ENCODE peak calls at places on chromosomes 5 and 9, in seven cellular contexts. One of them, this sample, is unnamed.
A peak's percentile ranks its signal among the peaks of the same experiment; 100 is the strongest.

GRCh38 chr5:30152431-30152830 is 1041.1 kb upstream of the CDH6 start:
- DNase-seq in Peyer's patch: no peak
- DNase-seq in adrenal gland: no peak
- DNase-seq in upper lobe of left lung: no peak
- DNase-seq in right cardiac atrium: no peak
- DNase-seq in A549: no peak
- DNase-seq in CD8-positive, alpha-beta T cell: no peak
- DNase-seq in this sample: no peak

GRCh38 chr9:125961037-125961436 is 213.9 kb downstream of the PBX3 start:
- DNase-seq in Peyer's patch: no peak
- DNase-seq in adrenal gland: no peak
- DNase-seq in upper lobe of left lung: no peak
- DNase-seq in right cardiac atrium: no peak
- DNase-seq in A549: no peak
- DNase-seq in CD8-positive, alpha-beta T cell: no peak
- DNase-seq in this sample: no peak

GRCh38 chr5:132883261-132883834 is 9.9 kb downstream of the LEAP2 start:
- DNase-seq in Peyer's patch: peak; percentile 31
- DNase-seq in adrenal gland: peak; percentile 69
- DNase-seq in upper lobe of left lung: no peak
- DNase-seq in right cardiac atrium: peak; percentile 34
- DNase-seq in A549: peak; percentile 60
- DNase-seq in CD8-positive, alpha-beta T cell: no peak
- DNase-seq in this sample: no peak

GRCh38 chr5:51279983-51280382 is 103.3 kb upstream of the ISL1 start:
- DNase-seq in Peyer's patch: no peak
- DNase-seq in adrenal gland: no peak
- DNase-seq in upper lobe of left lung: no peak
- DNase-seq in right cardiac atrium: no peak
- DNase-seq in A549: no peak
- DNase-seq in CD8-positive, alpha-beta T cell: no peak
- DNase-seq in this sample: no peak

GRCh38 chr5:141822134-141822533 is 56.1 kb downstream of the PCDH1 start:
- DNase-seq in Peyer's patch: no peak
- DNase-seq in adrenal gland: peak; percentile 33
- DNase-seq in upper lobe of left lung: no peak
- DNase-seq in right cardiac atrium: peak; percentile 63
- DNase-seq in A549: no peak
- DNase-seq in CD8-positive, alpha-beta T cell: no peak
- DNase-seq in this sample: no peak

GRCh38 chr5:115377468-115378217 is 81.2 kb upstream of the CCDC112 start:
- DNase-seq in Peyer's patch: no peak
- DNase-seq in adrenal gland: no peak
- DNase-seq in upper lobe of left lung: no peak
- DNase-seq in right cardiac atrium: no peak
- DNase-seq in A549: no peak
- DNase-seq in CD8-positive, alpha-beta T cell: no peak
- DNase-seq in this sample: no peak

GRCh38 chr5:149046196-149046829 is 16.5 kb downstream of the SH3TC2 start:
- DNase-seq in Peyer's patch: no peak
- DNase-seq in adrenal gland: no peak
- DNase-seq in upper lobe of left lung: no peak
- DNase-seq in right cardiac atrium: no peak
- DNase-seq in A549: no peak
- DNase-seq in CD8-positive, alpha-beta T cell: no peak
- DNase-seq in this sample: no peak

GRCh38 chr5:146995878-146996277 is 117.3 kb upstream of the PPP2R2B start:
- DNase-seq in Peyer's patch: no peak
- DNase-seq in adrenal gland: no peak
- DNase-seq in upper lobe of left lung: no peak
- DNase-seq in right cardiac atrium: no peak
- DNase-seq in A549: no peak
- DNase-seq in CD8-positive, alpha-beta T cell: no peak
- DNase-seq in this sample: no peak

GRCh38 chr9:121259498-121259897 is 8.5 kb upstream of the GSN start:
- DNase-seq in Peyer's patch: no peak
- DNase-seq in adrenal gland: no peak
- DNase-seq in upper lobe of left lung: no peak
- DNase-seq in right cardiac atrium: no peak
- DNase-seq in A549: no peak
- DNase-seq in CD8-positive, alpha-beta T cell: no peak
- DNase-seq in this sample: no peak

GRCh38 chr5:32506251-32506661 is 61.7 kb upstream of the ZFR start:
- DNase-seq in Peyer's patch: no peak
- DNase-seq in adrenal gland: no peak
- DNase-seq in upper lobe of left lung: no peak
- DNase-seq in right cardiac atrium: no peak
- DNase-seq in A549: no peak
- DNase-seq in CD8-positive, alpha-beta T cell: no peak
- DNase-seq in this sample: no peak

GRCh38 chr5:144004751-144005150 is 165.7 kb downstream of the YIPF5 start:
- DNase-seq in Peyer's patch: no peak
- DNase-seq in adrenal gland: no peak
- DNase-seq in upper lobe of left lung: no peak
- DNase-seq in right cardiac atrium: no peak
- DNase-seq in A549: no peak
- DNase-seq in CD8-positive, alpha-beta T cell: no peak
- DNase-seq in this sample: no peak

GRCh38 chr5:60076746-60077145 is 183.2 kb upstream of the PDE4D start:
- DNase-seq in Peyer's patch: no peak
- DNase-seq in adrenal gland: no peak
- DNase-seq in upper lobe of left lung: peak; percentile 25
- DNase-seq in right cardiac atrium: no peak
- DNase-seq in A549: no peak
- DNase-seq in CD8-positive, alpha-beta T cell: no peak
- DNase-seq in this sample: no peak

DNA sequence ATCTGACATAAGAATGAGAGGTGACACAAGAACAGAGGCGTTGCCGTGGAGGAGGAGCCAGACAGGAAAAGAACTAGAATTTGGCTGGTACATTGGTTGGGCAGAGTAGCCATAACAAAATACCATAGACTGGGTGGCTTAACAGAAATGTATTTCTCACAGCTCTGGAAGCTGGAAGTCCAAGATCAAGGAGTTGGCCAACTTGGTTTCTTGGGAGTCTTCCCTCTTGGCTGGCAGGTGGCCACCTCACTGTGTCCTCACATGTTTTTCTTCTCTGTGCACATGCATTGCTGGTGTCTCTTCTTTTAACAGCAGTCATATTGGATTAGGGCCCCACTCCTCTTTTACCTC is 103.0 kb downstream of the SNX18 start:
- DNase-seq in Peyer's patch: no peak
- DNase-seq in adrenal gland: no peak
- DNase-seq in upper lobe of left lung: no peak
- DNase-seq in right cardiac atrium: no peak
- DNase-seq in A549: no peak
- DNase-seq in CD8-positive, alpha-beta T cell: no peak
- DNase-seq in this sample: no peak
- H3K4me1 ChIP-seq in Peyer's patch: no peaks in the 10 kb centered on the region
- H3K4me1 ChIP-seq in adrenal gland: no peaks in the 10 kb centered on the region
- H3K4me1 ChIP-seq in upper lobe of left lung: peaks cover 14% of the 10 kb centered on the region
- H3K4me1 ChIP-seq in right cardiac atrium: no peaks in the 10 kb centered on the region
- H3K4me1 ChIP-seq in A549: no peaks in the 10 kb centered on the region
- H3K4me1 ChIP-seq in CD8-positive, alpha-beta T cell: no peaks in the 10 kb centered on the region
- H3K4me1 ChIP-seq in this sample: peaks cover 8% of the 10 kb centered on the region

GRCh38 chr5:1919209-1919566 is 36.5 kb upstream of the IRX4 start:
- DNase-seq in Peyer's patch: no peak
- DNase-seq in adrenal gland: no peak
- DNase-seq in upper lobe of left lung: no peak
- DNase-seq in right cardiac atrium: no peak
- DNase-seq in A549: no peak
- DNase-seq in CD8-positive, alpha-beta T cell: no peak
- DNase-seq in this sample: no peak

GRCh38 chr5:1923341-1923740 is 40.6 kb upstream of the IRX4 start:
- DNase-seq in Peyer's patch: no peak
- DNase-seq in adrenal gland: no peak
- DNase-seq in upper lobe of left lung: no peak
- DNase-seq in right cardiac atrium: no peak
- DNase-seq in A549: no peak
- DNase-seq in CD8-positive, alpha-beta T cell: no peak
- DNase-seq in this sample: no peak

GRCh38 chr5:1919750-1920149 is 37.0 kb upstream of the IRX4 start:
- DNase-seq in Peyer's patch: no peak
- DNase-seq in adrenal gland: no peak
- DNase-seq in upper lobe of left lung: no peak
- DNase-seq in right cardiac atrium: no peak
- DNase-seq in A549: no peak
- DNase-seq in CD8-positive, alpha-beta T cell: no peak
- DNase-seq in this sample: no peak

GRCh38 chr5:1923766-1924165 is 41.0 kb upstream of the IRX4 start:
- DNase-seq in Peyer's patch: no peak
- DNase-seq in adrenal gland: no peak
- DNase-seq in upper lobe of left lung: no peak
- DNase-seq in right cardiac atrium: no peak
- DNase-seq in A549: no peak
- DNase-seq in CD8-positive, alpha-beta T cell: no peak
- DNase-seq in this sample: no peak

GRCh38 chr5:1921711-1922110 is 39.0 kb upstream of the IRX4 start:
- DNase-seq in Peyer's patch: no peak
- DNase-seq in adrenal gland: no peak
- DNase-seq in upper lobe of left lung: no peak
- DNase-seq in right cardiac atrium: no peak
- DNase-seq in A549: no peak
- DNase-seq in CD8-positive, alpha-beta T cell: no peak
- DNase-seq in this sample: no peak
- H3K4me1 ChIP-seq in Peyer's patch: no peaks in the 10 kb centered on the region
- H3K4me1 ChIP-seq in adrenal gland: no peaks in the 10 kb centered on the region
- H3K4me1 ChIP-seq in upper lobe of left lung: no peaks in the 10 kb centered on the region
- H3K4me1 ChIP-seq in right cardiac atrium: no peaks in the 10 kb centered on the region
- H3K4me1 ChIP-seq in A549: no peaks in the 10 kb centered on the region
- H3K4me1 ChIP-seq in CD8-positive, alpha-beta T cell: no peaks in the 10 kb centered on the region
- H3K4me1 ChIP-seq in this sample: no peaks in the 10 kb centered on the region

DNA sequence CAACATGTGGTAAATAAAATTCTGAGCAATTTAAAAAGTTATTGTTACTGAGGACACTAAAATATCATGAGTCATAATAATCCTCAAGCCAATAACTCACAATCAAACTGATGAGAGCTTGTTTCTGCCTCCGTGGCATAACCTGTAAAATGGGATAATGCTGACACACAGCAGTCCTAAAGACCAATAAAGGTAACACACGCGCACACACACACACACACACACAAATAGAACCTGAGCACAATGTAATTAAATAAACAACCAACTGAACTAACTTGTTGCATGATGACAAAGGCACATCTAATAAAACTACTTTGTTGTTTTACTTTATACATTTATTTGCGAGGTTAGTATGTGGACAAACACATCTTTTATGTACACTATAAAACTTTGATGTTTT is 358.2 kb downstream of the BNC2 start:
- DNase-seq in Peyer's patch: no peak
- DNase-seq in adrenal gland: no peak
- DNase-seq in upper lobe of left lung: no peak
- DNase-seq in right cardiac atrium: no peak
- DNase-seq in A549: no peak
- DNase-seq in CD8-positive, alpha-beta T cell: no peak
- DNase-seq in this sample: no peak
- H3K4me1 ChIP-seq in Peyer's patch: no peaks in the 10 kb centered on the region
- H3K4me1 ChIP-seq in adrenal gland: peaks cover 10% of the 10 kb centered on the region
- H3K4me1 ChIP-seq in upper lobe of left lung: no peaks in the 10 kb centered on the region
- H3K4me1 ChIP-seq in right cardiac atrium: peaks cover 7% of the 10 kb centered on the region
- H3K4me1 ChIP-seq in A549: peaks cover 43% of the 10 kb centered on the region
- H3K4me1 ChIP-seq in CD8-positive, alpha-beta T cell: no peaks in the 10 kb centered on the region
- H3K4me1 ChIP-seq in this sample: peaks cover 3% of the 10 kb centered on the region

DNA sequence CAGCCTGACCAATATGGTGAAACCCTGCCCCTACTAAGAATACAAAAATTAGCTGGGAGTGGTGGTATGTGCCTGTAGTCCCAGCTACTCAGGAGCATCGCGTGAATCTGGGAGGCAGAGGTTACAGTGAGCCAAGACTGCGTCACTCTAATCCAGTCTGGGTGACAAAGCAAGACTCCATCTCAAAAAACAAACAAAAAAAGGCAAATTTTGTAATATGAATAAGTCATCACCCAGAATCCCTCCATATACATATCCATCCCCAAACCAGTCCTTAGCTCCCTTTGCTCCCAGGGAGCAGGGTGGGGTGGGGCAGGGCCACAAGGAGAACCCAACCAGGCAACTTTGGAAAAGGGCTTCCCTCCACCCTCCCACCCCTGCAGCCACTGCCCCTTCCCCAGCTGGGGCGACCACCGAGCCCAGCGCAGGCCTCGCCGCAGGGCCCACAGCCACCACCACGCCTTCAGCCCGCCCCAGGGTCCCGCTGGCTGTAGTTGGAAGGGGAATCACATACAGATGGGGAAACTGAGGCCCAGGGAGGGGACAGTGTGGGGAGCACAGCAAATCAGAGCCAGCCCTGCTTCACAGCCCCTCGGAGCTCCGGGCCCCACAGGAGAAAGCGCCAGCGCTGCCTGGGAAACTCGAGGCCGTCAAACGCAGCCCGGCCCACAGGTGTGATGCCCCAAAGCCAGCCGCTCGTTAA is 7.8 kb downstream of the NOTCH1 start:
- DNase-seq in Peyer's patch: no peak
- DNase-seq in adrenal gland: no peak
- DNase-seq in upper lobe of left lung: peak; percentile 78
- DNase-seq in right cardiac atrium: no peak
- DNase-seq in A549: no peak
- DNase-seq in CD8-positive, alpha-beta T cell: no peak
- DNase-seq in this sample: no peak
- H3K4me1 ChIP-seq in Peyer's patch: peaks cover 10% of the 10 kb centered on the region
- H3K4me1 ChIP-seq in adrenal gland: no peaks in the 10 kb centered on the region
- H3K4me1 ChIP-seq in upper lobe of left lung: peaks cover 94% of the 10 kb centered on the region
- H3K4me1 ChIP-seq in right cardiac atrium: peaks cover 14% of the 10 kb centered on the region
- H3K4me1 ChIP-seq in A549: peaks cover 19% of the 10 kb centered on the region
- H3K4me1 ChIP-seq in CD8-positive, alpha-beta T cell: peaks cover 81% of the 10 kb centered on the region
- H3K4me1 ChIP-seq in this sample: peaks cover 6% of the 10 kb centered on the region

DNA sequence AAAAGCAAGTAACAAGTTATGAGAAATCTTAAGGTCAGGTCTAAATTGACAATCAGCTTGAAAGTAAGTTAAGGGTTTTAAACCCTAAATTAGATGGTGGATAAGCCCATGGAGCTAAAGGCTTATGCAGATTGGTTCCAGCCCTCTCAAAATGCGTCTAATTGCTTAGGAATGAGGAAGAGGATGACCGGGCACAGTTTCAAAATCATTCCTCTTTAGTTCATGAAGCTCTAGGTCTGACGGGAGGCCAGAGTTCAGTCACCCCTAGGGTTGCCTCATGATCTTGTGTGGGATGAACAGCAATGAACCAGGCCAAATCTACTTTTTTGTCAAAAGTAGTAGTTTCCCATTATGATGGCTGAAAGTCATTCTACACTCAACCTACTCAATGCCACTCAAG is 75.4 kb downstream of the SLC38A9 start:
- DNase-seq in Peyer's patch: no peak
- DNase-seq in adrenal gland: peak; percentile 70
- DNase-seq in upper lobe of left lung: no peak
- DNase-seq in right cardiac atrium: no peak
- DNase-seq in A549: peak; percentile 14
- DNase-seq in CD8-positive, alpha-beta T cell: no peak
- DNase-seq in this sample: peak; percentile 73
- H3K4me1 ChIP-seq in Peyer's patch: peaks cover 3% of the 10 kb centered on the region
- H3K4me1 ChIP-seq in adrenal gland: no peaks in the 10 kb centered on the region
- H3K4me1 ChIP-seq in upper lobe of left lung: peaks cover 30% of the 10 kb centered on the region
- H3K4me1 ChIP-seq in right cardiac atrium: peaks cover 6% of the 10 kb centered on the region
- H3K4me1 ChIP-seq in A549: peaks cover 51% of the 10 kb centered on the region
- H3K4me1 ChIP-seq in CD8-positive, alpha-beta T cell: no peaks in the 10 kb centered on the region
- H3K4me1 ChIP-seq in this sample: peaks cover 24% of the 10 kb centered on the region

GRCh38 chr9:20681467-20681866 is 2.6 kb upstream of the FOCAD start:
- DNase-seq in Peyer's patch: no peak
- DNase-seq in adrenal gland: no peak
- DNase-seq in upper lobe of left lung: no peak
- DNase-seq in right cardiac atrium: no peak
- DNase-seq in A549: no peak
- DNase-seq in CD8-positive, alpha-beta T cell: no peak
- DNase-seq in this sample: no peak
- H3K4me1 ChIP-seq in Peyer's patch: no peaks in the 10 kb centered on the region
- H3K4me1 ChIP-seq in adrenal gland: peaks cover 28% of the 10 kb centered on the region
- H3K4me1 ChIP-seq in upper lobe of left lung: peaks cover 23% of the 10 kb centered on the region
- H3K4me1 ChIP-seq in right cardiac atrium: peaks cover 2% of the 10 kb centered on the region
- H3K4me1 ChIP-seq in A549: peaks cover 37% of the 10 kb centered on the region
- H3K4me1 ChIP-seq in CD8-positive, alpha-beta T cell: peaks cover 8% of the 10 kb centered on the region
- H3K4me1 ChIP-seq in this sample: no peaks in the 10 kb centered on the region

This sample was measured in uterus.